ENCODE peak calls at places on chromosomes 16 and 17, in nine cellular contexts. One of them, this sample, is unnamed.

GRCh38 chr17:69913241-69914015 is 161.6 kb upstream of the KCNJ16 start:
- DNase-seq in head of caudate nucleus: no peak
- DNase-seq in activated gamma-delta T cell treated with Interleukin-2 at 50 U/mL for 16 hours: no peak
- DNase-seq in H7: no peak
- DNase-seq in Ammon's horn: no peak
- DNase-seq in WTC11: no peak
- DNase-seq in T47D: no peak
- DNase-seq in activated naive CD4-positive, alpha-beta T cell treated with anti-CD3 and anti-CD28 coated beads for 36 hours: no peak
- DNase-seq in NCI-H1436 treated with DMSO at 0.1 percent for 48 hours: no peak
- DNase-seq in this sample: no peak

GRCh38 chr16:23448392-23448791 is 4.6 kb downstream of the COG7 start:
- DNase-seq in head of caudate nucleus: no peak
- DNase-seq in activated gamma-delta T cell treated with Interleukin-2 at 50 U/mL for 16 hours: no peak
- DNase-seq in H7: no peak
- DNase-seq in Ammon's horn: no peak
- DNase-seq in WTC11: no peak
- DNase-seq in T47D: no peak
- DNase-seq in activated naive CD4-positive, alpha-beta T cell treated with anti-CD3 and anti-CD28 coated beads for 36 hours: no peak
- DNase-seq in NCI-H1436 treated with DMSO at 0.1 percent for 48 hours: no peak
- DNase-seq in this sample: no peak

GRCh38 chr17:28745052-28745776 is 1.4 kb downstream of the TRAF4 start:
- DNase-seq in head of caudate nucleus: peak; percentile 91
- DNase-seq in activated gamma-delta T cell treated with Interleukin-2 at 50 U/mL for 16 hours: no peak
- DNase-seq in H7: peak; percentile 83
- DNase-seq in Ammon's horn: peak; percentile 97
- DNase-seq in WTC11: peak; percentile 68
- DNase-seq in T47D: no peak
- DNase-seq in activated naive CD4-positive, alpha-beta T cell treated with anti-CD3 and anti-CD28 coated beads for 36 hours: peak; percentile 56
- DNase-seq in NCI-H1436 treated with DMSO at 0.1 percent for 48 hours: no peak
- DNase-seq in this sample: no peak

GRCh38 chr17:77829871-77830799 is 128.4 kb upstream of the TNRC6C start:
- DNase-seq in head of caudate nucleus: peak; percentile 70
- DNase-seq in activated gamma-delta T cell treated with Interleukin-2 at 50 U/mL for 16 hours: no peak
- DNase-seq in H7: peak; percentile 60
- DNase-seq in Ammon's horn: no peak
- DNase-seq in WTC11: no peak
- DNase-seq in T47D: no peak
- DNase-seq in activated naive CD4-positive, alpha-beta T cell treated with anti-CD3 and anti-CD28 coated beads for 36 hours: peak; percentile 4
- DNase-seq in NCI-H1436 treated with DMSO at 0.1 percent for 48 hours: no peak
- DNase-seq in this sample: no peak

GRCh38 chr17:40511667-40512221 is 10.3 kb upstream of the TNS4 start:
- DNase-seq in head of caudate nucleus: no peak
- DNase-seq in activated gamma-delta T cell treated with Interleukin-2 at 50 U/mL for 16 hours: no peak
- DNase-seq in H7: no peak
- DNase-seq in Ammon's horn: no peak
- DNase-seq in WTC11: no peak
- DNase-seq in T47D: no peak
- DNase-seq in activated naive CD4-positive, alpha-beta T cell treated with anti-CD3 and anti-CD28 coated beads for 36 hours: no peak
- DNase-seq in NCI-H1436 treated with DMSO at 0.1 percent for 48 hours: no peak
- DNase-seq in this sample: no peak

GRCh38 chr17:55454906-55455474 is 33.4 kb upstream of the MMD start:
- DNase-seq in head of caudate nucleus: no peak
- DNase-seq in activated gamma-delta T cell treated with Interleukin-2 at 50 U/mL for 16 hours: no peak
- DNase-seq in H7: no peak
- DNase-seq in Ammon's horn: no peak
- DNase-seq in WTC11: no peak
- DNase-seq in T47D: no peak
- DNase-seq in activated naive CD4-positive, alpha-beta T cell treated with anti-CD3 and anti-CD28 coated beads for 36 hours: no peak
- DNase-seq in NCI-H1436 treated with DMSO at 0.1 percent for 48 hours: no peak
- DNase-seq in this sample: no peak

GRCh38 chr16:75527825-75528299 is 8.0 kb downstream of the CHST5 start:
- DNase-seq in head of caudate nucleus: no peak
- DNase-seq in activated gamma-delta T cell treated with Interleukin-2 at 50 U/mL for 16 hours: no peak
- DNase-seq in H7: no peak
- DNase-seq in Ammon's horn: no peak
- DNase-seq in WTC11: no peak
- DNase-seq in T47D: no peak
- DNase-seq in activated naive CD4-positive, alpha-beta T cell treated with anti-CD3 and anti-CD28 coated beads for 36 hours: no peak
- DNase-seq in NCI-H1436 treated with DMSO at 0.1 percent for 48 hours: no peak
- DNase-seq in this sample: no peak

GRCh38 chr16:86033016-86033474 is 134.1 kb downstream of the IRF8 start:
- DNase-seq in head of caudate nucleus: peak; percentile 54
- DNase-seq in activated gamma-delta T cell treated with Interleukin-2 at 50 U/mL for 16 hours: no peak
- DNase-seq in H7: peak; percentile 73
- DNase-seq in Ammon's horn: peak; percentile 55
- DNase-seq in WTC11: no peak
- DNase-seq in T47D: no peak
- DNase-seq in activated naive CD4-positive, alpha-beta T cell treated with anti-CD3 and anti-CD28 coated beads for 36 hours: no peak
- DNase-seq in NCI-H1436 treated with DMSO at 0.1 percent for 48 hours: no peak
- DNase-seq in this sample: no peak

GRCh38 chr16:77064037-77064436 is 127.0 kb upstream of the MON1B start:
- DNase-seq in head of caudate nucleus: no peak
- DNase-seq in activated gamma-delta T cell treated with Interleukin-2 at 50 U/mL for 16 hours: no peak
- DNase-seq in H7: no peak
- DNase-seq in Ammon's horn: no peak
- DNase-seq in WTC11: no peak
- DNase-seq in T47D: no peak
- DNase-seq in activated naive CD4-positive, alpha-beta T cell treated with anti-CD3 and anti-CD28 coated beads for 36 hours: no peak
- DNase-seq in NCI-H1436 treated with DMSO at 0.1 percent for 48 hours: no peak
- DNase-seq in this sample: no peak

GRCh38 chr16:84455031-84455430 is 49.4 kb downstream of the MEAK7 start:
- DNase-seq in head of caudate nucleus: no peak
- DNase-seq in activated gamma-delta T cell treated with Interleukin-2 at 50 U/mL for 16 hours: no peak
- DNase-seq in H7: no peak
- DNase-seq in Ammon's horn: no peak
- DNase-seq in WTC11: no peak
- DNase-seq in T47D: no peak
- DNase-seq in activated naive CD4-positive, alpha-beta T cell treated with anti-CD3 and anti-CD28 coated beads for 36 hours: no peak
- DNase-seq in NCI-H1436 treated with DMSO at 0.1 percent for 48 hours: no peak
- DNase-seq in this sample: no peak

GRCh38 chr17:52157603-52158449 is 688 bp downstream of the CA10 start:
- DNase-seq in head of caudate nucleus: no peak
- DNase-seq in activated gamma-delta T cell treated with Interleukin-2 at 50 U/mL for 16 hours: no peak
- DNase-seq in H7: peak; percentile 51
- DNase-seq in Ammon's horn: no peak
- DNase-seq in WTC11: no peak
- DNase-seq in T47D: no peak
- DNase-seq in activated naive CD4-positive, alpha-beta T cell treated with anti-CD3 and anti-CD28 coated beads for 36 hours: peak; percentile 5
- DNase-seq in NCI-H1436 treated with DMSO at 0.1 percent for 48 hours: no peak
- DNase-seq in this sample: no peak

GRCh38 chr16:54805648-54806047 is 125.0 kb upstream of the IRX5 start:
- DNase-seq in head of caudate nucleus: no peak
- DNase-seq in activated gamma-delta T cell treated with Interleukin-2 at 50 U/mL for 16 hours: no peak
- DNase-seq in H7: no peak
- DNase-seq in Ammon's horn: no peak
- DNase-seq in WTC11: no peak
- DNase-seq in T47D: no peak
- DNase-seq in activated naive CD4-positive, alpha-beta T cell treated with anti-CD3 and anti-CD28 coated beads for 36 hours: no peak
- DNase-seq in NCI-H1436 treated with DMSO at 0.1 percent for 48 hours: no peak
- DNase-seq in this sample: no peak

GRCh38 chr17:1022278-1023024 is 25.5 kb downstream of the TIMM22 start:
- DNase-seq in head of caudate nucleus: no peak
- DNase-seq in activated gamma-delta T cell treated with Interleukin-2 at 50 U/mL for 16 hours: no peak
- DNase-seq in H7: peak; percentile 69
- DNase-seq in Ammon's horn: no peak
- DNase-seq in WTC11: no peak
- DNase-seq in T47D: no peak
- DNase-seq in activated naive CD4-positive, alpha-beta T cell treated with anti-CD3 and anti-CD28 coated beads for 36 hours: no peak
- DNase-seq in NCI-H1436 treated with DMSO at 0.1 percent for 48 hours: no peak
- DNase-seq in this sample: no peak

GRCh38 chr17:79991924-79992656 is 43.6 kb downstream of the TBC1D16 start:
- DNase-seq in head of caudate nucleus: no peak
- DNase-seq in activated gamma-delta T cell treated with Interleukin-2 at 50 U/mL for 16 hours: no peak
- DNase-seq in H7: no peak
- DNase-seq in Ammon's horn: no peak
- DNase-seq in WTC11: no peak
- DNase-seq in T47D: peak; percentile 29
- DNase-seq in activated naive CD4-positive, alpha-beta T cell treated with anti-CD3 and anti-CD28 coated beads for 36 hours: peak; percentile 38
- DNase-seq in NCI-H1436 treated with DMSO at 0.1 percent for 48 hours: no peak
- DNase-seq in this sample: no peak

GRCh38 chr17:78650093-78650715 is 73.0 kb upstream of the DNAH17 start:
- DNase-seq in head of caudate nucleus: no peak
- DNase-seq in activated gamma-delta T cell treated with Interleukin-2 at 50 U/mL for 16 hours: no peak
- DNase-seq in H7: no peak
- DNase-seq in Ammon's horn: no peak
- DNase-seq in WTC11: no peak
- DNase-seq in T47D: no peak
- DNase-seq in activated naive CD4-positive, alpha-beta T cell treated with anti-CD3 and anti-CD28 coated beads for 36 hours: no peak
- DNase-seq in NCI-H1436 treated with DMSO at 0.1 percent for 48 hours: no peak
- DNase-seq in this sample: no peak

GRCh38 chr16:46658925-46659324 is 30.1 kb downstream of the VPS35 start:
- DNase-seq in head of caudate nucleus: peak; percentile 27
- DNase-seq in activated gamma-delta T cell treated with Interleukin-2 at 50 U/mL for 16 hours: no peak
- DNase-seq in H7: no peak
- DNase-seq in Ammon's horn: peak; percentile 70
- DNase-seq in WTC11: no peak
- DNase-seq in T47D: no peak
- DNase-seq in activated naive CD4-positive, alpha-beta T cell treated with anti-CD3 and anti-CD28 coated beads for 36 hours: peak; percentile 47
- DNase-seq in NCI-H1436 treated with DMSO at 0.1 percent for 48 hours: no peak
- DNase-seq in this sample: no peak

GRCh38 chr17:71071837-71072236 is 902.5 kb downstream of the KCNJ2 start:
- DNase-seq in head of caudate nucleus: no peak
- DNase-seq in activated gamma-delta T cell treated with Interleukin-2 at 50 U/mL for 16 hours: no peak
- DNase-seq in H7: no peak
- DNase-seq in Ammon's horn: no peak
- DNase-seq in WTC11: no peak
- DNase-seq in T47D: no peak
- DNase-seq in activated naive CD4-positive, alpha-beta T cell treated with anti-CD3 and anti-CD28 coated beads for 36 hours: no peak
- DNase-seq in NCI-H1436 treated with DMSO at 0.1 percent for 48 hours: no peak
- DNase-seq in this sample: peak; percentile 95

GRCh38 chr17:74491645-74492044 is 25.2 kb downstream of the CD300A start:
- DNase-seq in head of caudate nucleus: no peak
- DNase-seq in activated gamma-delta T cell treated with Interleukin-2 at 50 U/mL for 16 hours: no peak
- DNase-seq in H7: no peak
- DNase-seq in Ammon's horn: no peak
- DNase-seq in WTC11: no peak
- DNase-seq in T47D: no peak
- DNase-seq in activated naive CD4-positive, alpha-beta T cell treated with anti-CD3 and anti-CD28 coated beads for 36 hours: no peak
- DNase-seq in NCI-H1436 treated with DMSO at 0.1 percent for 48 hours: no peak
- DNase-seq in this sample: no peak

GRCh38 chr17:42111901-42112551 is 488 bp downstream of the DHX58 start:
- DNase-seq in head of caudate nucleus: no peak
- DNase-seq in activated gamma-delta T cell treated with Interleukin-2 at 50 U/mL for 16 hours: no peak
- DNase-seq in H7: peak; percentile 70
- DNase-seq in Ammon's horn: peak; percentile 66
- DNase-seq in WTC11: no peak
- DNase-seq in T47D: peak; percentile 52
- DNase-seq in activated naive CD4-positive, alpha-beta T cell treated with anti-CD3 and anti-CD28 coated beads for 36 hours: peak; percentile 70
- DNase-seq in NCI-H1436 treated with DMSO at 0.1 percent for 48 hours: no peak
- DNase-seq in this sample: no peak

GRCh38 chr17:75459590-75460267 is 3.3 kb downstream of the TMEM94 start:
- DNase-seq in head of caudate nucleus: no peak
- DNase-seq in activated gamma-delta T cell treated with Interleukin-2 at 50 U/mL for 16 hours: no peak
- DNase-seq in H7: peak; percentile 17
- DNase-seq in Ammon's horn: peak; percentile 63
- DNase-seq in WTC11: no peak
- DNase-seq in T47D: peak; percentile 77
- DNase-seq in activated naive CD4-positive, alpha-beta T cell treated with anti-CD3 and anti-CD28 coated beads for 36 hours: no peak
- DNase-seq in NCI-H1436 treated with DMSO at 0.1 percent for 48 hours: no peak
- DNase-seq in this sample: no peak

GRCh38 chr16:917591-918061 is 53.2 kb downstream of the LMF1 start:
- DNase-seq in head of caudate nucleus: no peak
- DNase-seq in activated gamma-delta T cell treated with Interleukin-2 at 50 U/mL for 16 hours: no peak
- DNase-seq in H7: no peak
- DNase-seq in Ammon's horn: no peak
- DNase-seq in WTC11: no peak
- DNase-seq in T47D: no peak
- DNase-seq in activated naive CD4-positive, alpha-beta T cell treated with anti-CD3 and anti-CD28 coated beads for 36 hours: no peak
- DNase-seq in NCI-H1436 treated with DMSO at 0.1 percent for 48 hours: no peak
- DNase-seq in this sample: no peak

GRCh38 chr17:29357232-29357631 is 32.9 kb upstream of the TAOK1 start:
- DNase-seq in head of caudate nucleus: no peak
- DNase-seq in activated gamma-delta T cell treated with Interleukin-2 at 50 U/mL for 16 hours: no peak
- DNase-seq in H7: no peak
- DNase-seq in Ammon's horn: no peak
- DNase-seq in WTC11: no peak
- DNase-seq in T47D: no peak
- DNase-seq in activated naive CD4-positive, alpha-beta T cell treated with anti-CD3 and anti-CD28 coated beads for 36 hours: no peak
- DNase-seq in NCI-H1436 treated with DMSO at 0.1 percent for 48 hours: no peak
- DNase-seq in this sample: no peak

GRCh38 chr17:59284317-59284716 is 47.1 kb upstream of the YPEL2 start:
- DNase-seq in head of caudate nucleus: no peak
- DNase-seq in activated gamma-delta T cell treated with Interleukin-2 at 50 U/mL for 16 hours: no peak
- DNase-seq in H7: no peak
- DNase-seq in Ammon's horn: no peak
- DNase-seq in WTC11: no peak
- DNase-seq in T47D: no peak
- DNase-seq in activated naive CD4-positive, alpha-beta T cell treated with anti-CD3 and anti-CD28 coated beads for 36 hours: no peak
- DNase-seq in NCI-H1436 treated with DMSO at 0.1 percent for 48 hours: no peak
- DNase-seq in this sample: no peak

GRCh38 chr16:59412275-59412841 is 678.2 kb upstream of the GOT2 start:
- DNase-seq in head of caudate nucleus: no peak
- DNase-seq in activated gamma-delta T cell treated with Interleukin-2 at 50 U/mL for 16 hours: no peak
- DNase-seq in H7: peak; percentile 3
- DNase-seq in Ammon's horn: peak; percentile 10
- DNase-seq in WTC11: no peak
- DNase-seq in T47D: peak; percentile 6
- DNase-seq in activated naive CD4-positive, alpha-beta T cell treated with anti-CD3 and anti-CD28 coated beads for 36 hours: no peak
- DNase-seq in NCI-H1436 treated with DMSO at 0.1 percent for 48 hours: no peak
- DNase-seq in this sample: no peak

GRCh38 chr17:13587487-13588338 is 14.0 kb downstream of the HS3ST3A1 start:
- DNase-seq in head of caudate nucleus: no peak
- DNase-seq in activated gamma-delta T cell treated with Interleukin-2 at 50 U/mL for 16 hours: no peak
- DNase-seq in H7: no peak
- DNase-seq in Ammon's horn: no peak
- DNase-seq in WTC11: no peak
- DNase-seq in T47D: no peak
- DNase-seq in activated naive CD4-positive, alpha-beta T cell treated with anti-CD3 and anti-CD28 coated beads for 36 hours: no peak
- DNase-seq in NCI-H1436 treated with DMSO at 0.1 percent for 48 hours: no peak
- DNase-seq in this sample: no peak

GRCh38 chr17:18009609-18010420 is 29.2 kb downstream of the ATPAF2 start:
- DNase-seq in head of caudate nucleus: no peak
- DNase-seq in activated gamma-delta T cell treated with Interleukin-2 at 50 U/mL for 16 hours: no peak
- DNase-seq in H7: no peak
- DNase-seq in Ammon's horn: no peak
- DNase-seq in WTC11: no peak
- DNase-seq in T47D: no peak
- DNase-seq in activated naive CD4-positive, alpha-beta T cell treated with anti-CD3 and anti-CD28 coated beads for 36 hours: no peak
- DNase-seq in NCI-H1436 treated with DMSO at 0.1 percent for 48 hours: no peak
- DNase-seq in this sample: no peak

GRCh38 chr17:73465130-73465529 is 153.3 kb upstream of the CDC42EP4 start:
- DNase-seq in head of caudate nucleus: no peak
- DNase-seq in activated gamma-delta T cell treated with Interleukin-2 at 50 U/mL for 16 hours: no peak
- DNase-seq in H7: peak; percentile 20
- DNase-seq in Ammon's horn: no peak
- DNase-seq in WTC11: no peak
- DNase-seq in T47D: no peak
- DNase-seq in activated naive CD4-positive, alpha-beta T cell treated with anti-CD3 and anti-CD28 coated beads for 36 hours: no peak
- DNase-seq in NCI-H1436 treated with DMSO at 0.1 percent for 48 hours: no peak
- DNase-seq in this sample: no peak

GRCh38 chr17:81254955-81255717 is 16.0 kb downstream of the NDUFAF8 start:
- DNase-seq in head of caudate nucleus: peak; percentile 57
- DNase-seq in activated gamma-delta T cell treated with Interleukin-2 at 50 U/mL for 16 hours: no peak
- DNase-seq in H7: peak; percentile 89
- DNase-seq in Ammon's horn: peak; percentile 63
- DNase-seq in WTC11: peak; percentile 74
- DNase-seq in T47D: no peak
- DNase-seq in activated naive CD4-positive, alpha-beta T cell treated with anti-CD3 and anti-CD28 coated beads for 36 hours: no peak
- DNase-seq in NCI-H1436 treated with DMSO at 0.1 percent for 48 hours: no peak
- DNase-seq in this sample: no peak

GRCh38 chr16:63188076-63188771 is 1152.0 kb upstream of the CDH8 start:
- DNase-seq in head of caudate nucleus: no peak
- DNase-seq in activated gamma-delta T cell treated with Interleukin-2 at 50 U/mL for 16 hours: no peak
- DNase-seq in H7: no peak
- DNase-seq in Ammon's horn: no peak
- DNase-seq in WTC11: no peak
- DNase-seq in T47D: no peak
- DNase-seq in activated naive CD4-positive, alpha-beta T cell treated with anti-CD3 and anti-CD28 coated beads for 36 hours: no peak
- DNase-seq in NCI-H1436 treated with DMSO at 0.1 percent for 48 hours: no peak
- DNase-seq in this sample: no peak

GRCh38 chr16:87056083-87056482 is 261.1 kb downstream of the C16orf95 start:
- DNase-seq in head of caudate nucleus: no peak
- DNase-seq in activated gamma-delta T cell treated with Interleukin-2 at 50 U/mL for 16 hours: no peak
- DNase-seq in H7: peak; percentile 49
- DNase-seq in Ammon's horn: no peak
- DNase-seq in WTC11: no peak
- DNase-seq in T47D: no peak
- DNase-seq in activated naive CD4-positive, alpha-beta T cell treated with anti-CD3 and anti-CD28 coated beads for 36 hours: no peak
- DNase-seq in NCI-H1436 treated with DMSO at 0.1 percent for 48 hours: no peak
- DNase-seq in this sample: no peak

GRCh38 chr16:27920391-27920891 is 143.1 kb downstream of the GSG1L start:
- DNase-seq in head of caudate nucleus: peak; percentile 27
- DNase-seq in activated gamma-delta T cell treated with Interleukin-2 at 50 U/mL for 16 hours: no peak
- DNase-seq in H7: peak; percentile 78
- DNase-seq in Ammon's horn: peak; percentile 43
- DNase-seq in WTC11: peak; percentile 67
- DNase-seq in T47D: no peak
- DNase-seq in activated naive CD4-positive, alpha-beta T cell treated with anti-CD3 and anti-CD28 coated beads for 36 hours: no peak
- DNase-seq in NCI-H1436 treated with DMSO at 0.1 percent for 48 hours: peak; percentile 27
- DNase-seq in this sample: no peak

This sample was measured in keratinocyte.